ENCODE peak calls at places on chromosomes 11 and 22, in five cellular contexts. One of them, this sample, is unnamed.

GRCh38 chr11:1825039-1825740 is 9.6 kb upstream of the SYT8 start:
- DNase-seq in GM12878: no peak
- DNase-seq in A549: peak
- DNase-seq in HCT116: no peak
- DNase-seq in K562: peak
- DNase-seq in this sample: peak

GRCh38 chr22:24489011-24489410 is 6.1 kb upstream of the UPB1 start:
- DNase-seq in GM12878: no peak
- DNase-seq in A549: no peak
- DNase-seq in HCT116: no peak
- DNase-seq in K562: no peak
- DNase-seq in this sample: no peak

GRCh38 chr11:81245791-81246190 is 1487.9 kb downstream of the FAM181B start:
- DNase-seq in GM12878: no peak
- DNase-seq in A549: no peak
- DNase-seq in HCT116: no peak
- DNase-seq in K562: no peak
- DNase-seq in this sample: no peak

GRCh38 chr11:132987936-132988335 is 544.4 kb downstream of the OPCML start:
- DNase-seq in GM12878: no peak
- DNase-seq in A549: no peak
- DNase-seq in HCT116: no peak
- DNase-seq in K562: no peak
- DNase-seq in this sample: no peak

GRCh38 chr11:119586181-119586580 is 142.8 kb downstream of the NECTIN1 start:
- DNase-seq in GM12878: no peak
- DNase-seq in A549: no peak
- DNase-seq in HCT116: no peak
- DNase-seq in K562: no peak
- DNase-seq in this sample: no peak

GRCh38 chr11:85694385-85694980 is 8.5 kb upstream of the CCDC89 start:
- DNase-seq in GM12878: no peak
- DNase-seq in A549: peak
- DNase-seq in HCT116: peak
- DNase-seq in K562: peak
- DNase-seq in this sample: peak

GRCh38 chr11:27621440-27622161 is 78.7 kb downstream of the BDNF start:
- DNase-seq in GM12878: no peak
- DNase-seq in A549: no peak
- DNase-seq in HCT116: no peak
- DNase-seq in K562: no peak
- DNase-seq in this sample: no peak

GRCh38 chr22:33380789-33381530 is 322.8 kb upstream of the SYN3 start:
- DNase-seq in GM12878: peak
- DNase-seq in A549: peak
- DNase-seq in HCT116: no peak
- DNase-seq in K562: no peak
- DNase-seq in this sample: peak

GRCh38 chr11:60750911-60751310 is 5.8 kb upstream of the MS4A15 start:
- DNase-seq in GM12878: no peak
- DNase-seq in A549: no peak
- DNase-seq in HCT116: no peak
- DNase-seq in K562: no peak
- DNase-seq in this sample: no peak

GRCh38 chr11:14768789-14769188 is 123.2 kb downstream of the CYP2R1 start:
- DNase-seq in GM12878: no peak
- DNase-seq in A549: no peak
- DNase-seq in HCT116: no peak
- DNase-seq in K562: no peak
- DNase-seq in this sample: no peak

GRCh38 chr22:38273135-38273761 is 438 bp upstream of the TMEM184B start:
- DNase-seq in GM12878: no peak
- DNase-seq in A549: no peak
- DNase-seq in HCT116: no peak
- DNase-seq in K562: peak
- DNase-seq in this sample: no peak

GRCh38 chr11:112902411-112903011 is 58.7 kb upstream of the NCAM1 start:
- DNase-seq in GM12878: no peak
- DNase-seq in A549: no peak
- DNase-seq in HCT116: no peak
- DNase-seq in K562: no peak
- DNase-seq in this sample: peak

GRCh38 chr22:30574095-30574981 is at the start of gene GAL3ST1:
- DNase-seq in GM12878: no peak
- DNase-seq in A549: peak
- DNase-seq in HCT116: no peak
- DNase-seq in K562: no peak
- DNase-seq in this sample: no peak

GRCh38 chr22:36768616-36769015 is 7.3 kb downstream of the IFT27 start:
- DNase-seq in GM12878: no peak
- DNase-seq in A549: no peak
- DNase-seq in HCT116: no peak
- DNase-seq in K562: no peak
- DNase-seq in this sample: no peak

GRCh38 chr11:84714316-84714780 is 912.8 kb downstream of the DLG2 start:
- DNase-seq in GM12878: no peak
- DNase-seq in A549: peak
- DNase-seq in HCT116: peak
- DNase-seq in K562: peak
- DNase-seq in this sample: peak

GRCh38 chr22:30460147-30460546 is 11.7 kb downstream of the SEC14L3 start:
- DNase-seq in GM12878: no peak
- DNase-seq in A549: peak
- DNase-seq in HCT116: no peak
- DNase-seq in K562: no peak
- DNase-seq in this sample: no peak

GRCh38 chr22:47550524-47551437 is 788.3 kb downstream of the TBC1D22A start:
- DNase-seq in GM12878: no peak
- DNase-seq in A549: no peak
- DNase-seq in HCT116: no peak
- DNase-seq in K562: no peak
- DNase-seq in this sample: no peak

GRCh38 chr22:37121887-37122591 is 12.5 kb upstream of the TMPRSS6 start:
- DNase-seq in GM12878: peak
- DNase-seq in A549: peak
- DNase-seq in HCT116: no peak
- DNase-seq in K562: no peak
- DNase-seq in this sample: no peak

GRCh38 chr22:49551446-49551845 is 276.2 kb downstream of the BRD1 start:
- DNase-seq in GM12878: no peak
- DNase-seq in A549: no peak
- DNase-seq in HCT116: no peak
- DNase-seq in K562: no peak
- DNase-seq in this sample: no peak

GRCh38 chr11:87266751-87267150 is 229.0 kb downstream of the TMEM135 start:
- DNase-seq in GM12878: no peak
- DNase-seq in A549: no peak
- DNase-seq in HCT116: no peak
- DNase-seq in K562: peak
- DNase-seq in this sample: no peak

GRCh38 chr11:12496181-12497025 is 119.0 kb downstream of the PARVA start:
- DNase-seq in GM12878: no peak
- DNase-seq in A549: peak
- DNase-seq in HCT116: peak
- DNase-seq in K562: no peak
- DNase-seq in this sample: no peak

GRCh38 chr22:20080776-20081654 is 974 bp downstream of the DGCR8 start:
- DNase-seq in GM12878: no peak
- DNase-seq in A549: peak
- DNase-seq in HCT116: no peak
- DNase-seq in K562: peak
- DNase-seq in this sample: peak

GRCh38 chr11:129950319-129951034 is 52.2 kb downstream of the PRDM10 start:
- DNase-seq in GM12878: no peak
- DNase-seq in A549: no peak
- DNase-seq in HCT116: no peak
- DNase-seq in K562: peak
- DNase-seq in this sample: peak

GRCh38 chr22:27370281-27370680 is 431.3 kb downstream of the MN1 start:
- DNase-seq in GM12878: no peak
- DNase-seq in A549: no peak
- DNase-seq in HCT116: no peak
- DNase-seq in K562: peak
- DNase-seq in this sample: peak

GRCh38 chr11:110478410-110478809 is 48.7 kb downstream of the FDX1 start:
- DNase-seq in GM12878: no peak
- DNase-seq in A549: no peak
- DNase-seq in HCT116: no peak
- DNase-seq in K562: peak
- DNase-seq in this sample: peak
- TF ChIP-seq MAX in GM12878: no peak
- TF ChIP-seq MAX in A549: no peak
- TF ChIP-seq MAX in HCT116: no peak
- TF ChIP-seq MAX in K562: no peak
- TF ChIP-seq MAX in this sample: no peak

GRCh38 chr11:117219995-117220394 is 11.9 kb downstream of the PCSK7 start:
- DNase-seq in GM12878: no peak
- DNase-seq in A549: no peak
- DNase-seq in HCT116: no peak
- DNase-seq in K562: peak
- DNase-seq in this sample: no peak
- TF ChIP-seq MAX in GM12878: no peak
- TF ChIP-seq MAX in A549: no peak
- TF ChIP-seq MAX in HCT116: no peak
- TF ChIP-seq MAX in K562: no peak
- TF ChIP-seq MAX in this sample: no peak

DNA sequence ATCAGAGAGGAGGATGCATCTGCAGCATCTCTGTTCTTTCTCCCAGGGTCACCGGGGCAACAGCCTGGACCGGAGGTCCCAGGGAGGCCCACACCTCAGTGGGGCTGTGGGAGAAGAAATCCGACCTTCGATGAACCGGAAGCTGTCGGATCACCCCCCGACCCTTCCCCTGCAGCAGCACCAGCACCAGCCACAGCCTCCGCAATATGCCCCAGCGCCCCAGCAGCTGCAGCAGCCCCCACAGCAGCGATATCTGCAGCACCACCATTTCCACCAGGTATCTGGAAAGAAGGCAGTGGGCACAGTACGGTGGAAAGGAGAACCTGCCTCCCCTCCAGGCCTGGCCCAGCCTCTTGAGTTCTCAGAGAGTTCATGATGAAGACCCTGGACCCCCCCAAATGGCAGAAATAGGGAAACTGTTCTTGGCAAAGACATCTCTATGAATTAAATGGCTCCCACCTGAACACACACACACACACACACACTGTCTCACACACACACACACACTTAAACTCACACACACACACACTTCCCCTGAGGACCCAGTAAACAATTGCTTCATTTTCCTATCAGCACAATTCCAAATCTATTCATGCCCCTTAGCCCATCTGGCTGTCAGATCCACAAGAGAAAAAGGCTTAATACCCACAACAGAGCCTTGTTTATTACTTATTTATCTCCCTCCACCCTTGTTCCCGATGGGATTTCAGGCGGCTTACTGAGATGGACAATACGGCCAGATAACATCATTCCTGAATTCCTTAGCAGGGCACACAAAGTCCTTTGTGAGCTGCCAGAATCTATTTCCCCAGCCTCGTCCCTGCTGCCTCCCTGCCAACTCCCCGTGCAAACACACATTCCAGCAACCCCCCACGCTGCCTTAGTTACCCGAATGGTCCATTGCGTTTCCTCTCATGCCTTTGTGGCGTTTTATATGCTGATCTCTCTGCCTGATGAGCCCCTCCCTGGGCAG is 8.1 kb downstream of the TMA7B start:
- DNase-seq in GM12878: no peak
- DNase-seq in A549: no peak
- DNase-seq in HCT116: no peak
- DNase-seq in K562: no peak
- DNase-seq in this sample: no peak
- TF ChIP-seq MAX in GM12878: no peak
- TF ChIP-seq MAX in A549: no peak
- TF ChIP-seq MAX in HCT116: no peak
- TF ChIP-seq MAX in K562: no peak
- TF ChIP-seq MAX in this sample: no peak

GRCh38 chr11:34585870-34586654 is 34.8 kb upstream of the EHF start:
- DNase-seq in GM12878: peak
- DNase-seq in A549: peak
- DNase-seq in HCT116: peak
- DNase-seq in K562: peak
- DNase-seq in this sample: peak
- TF ChIP-seq MAX in GM12878: no peak
- TF ChIP-seq MAX in A549: no peak
- TF ChIP-seq MAX in HCT116: peak
- TF ChIP-seq MAX in K562: no peak
- TF ChIP-seq MAX in this sample: no peak

DNA sequence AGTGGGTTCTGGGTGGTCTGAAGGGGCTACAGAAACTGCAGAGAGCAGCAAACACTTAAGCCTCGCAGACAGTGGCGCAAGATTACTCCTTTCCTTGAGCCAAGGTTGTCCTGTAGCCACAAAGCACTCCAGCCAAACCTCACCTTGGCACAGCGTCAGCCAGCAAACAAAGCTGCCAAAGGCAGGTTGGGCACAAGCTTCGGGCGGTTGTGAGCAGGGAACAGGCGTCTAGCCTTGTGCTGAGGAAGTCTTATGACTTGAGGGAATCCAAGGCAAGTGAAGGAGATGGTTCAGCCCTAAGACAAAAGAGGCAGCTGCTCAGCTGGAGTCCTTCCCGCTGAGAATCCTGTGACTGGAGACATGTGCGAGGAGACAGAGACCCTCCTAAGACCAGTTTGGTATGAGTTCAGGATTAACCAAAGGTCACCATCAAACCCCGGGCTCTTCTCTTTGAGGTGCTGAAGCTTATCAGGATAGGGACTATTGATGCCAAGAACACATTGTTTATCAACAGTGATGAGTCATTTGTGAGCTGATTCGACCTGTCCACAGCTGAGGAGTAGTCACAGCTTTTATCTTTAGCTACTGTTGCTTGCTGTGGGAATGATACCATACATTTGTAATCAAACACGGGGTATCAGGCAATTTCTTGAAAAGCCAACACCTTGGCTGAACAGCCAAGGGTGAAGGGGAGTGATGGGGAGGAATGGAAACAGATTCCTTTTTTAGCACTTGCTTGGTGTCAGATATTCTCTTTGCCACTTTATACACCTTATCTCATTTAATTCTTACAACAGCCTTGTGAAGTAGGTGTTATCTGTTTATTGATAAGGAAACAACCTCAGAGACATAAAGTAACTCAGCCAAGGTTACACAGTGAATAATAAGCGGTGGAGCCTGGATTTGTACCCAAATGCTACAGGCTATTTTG is 4.6 kb downstream of the ADM start:
- DNase-seq in GM12878: no peak
- DNase-seq in A549: peak
- DNase-seq in HCT116: peak
- DNase-seq in K562: peak
- DNase-seq in this sample: no peak
- TF ChIP-seq MAX in GM12878: no peak
- TF ChIP-seq MAX in A549: peak
- TF ChIP-seq MAX in HCT116: no peak
- TF ChIP-seq MAX in K562: no peak
- TF ChIP-seq MAX in this sample: no peak

DNA sequence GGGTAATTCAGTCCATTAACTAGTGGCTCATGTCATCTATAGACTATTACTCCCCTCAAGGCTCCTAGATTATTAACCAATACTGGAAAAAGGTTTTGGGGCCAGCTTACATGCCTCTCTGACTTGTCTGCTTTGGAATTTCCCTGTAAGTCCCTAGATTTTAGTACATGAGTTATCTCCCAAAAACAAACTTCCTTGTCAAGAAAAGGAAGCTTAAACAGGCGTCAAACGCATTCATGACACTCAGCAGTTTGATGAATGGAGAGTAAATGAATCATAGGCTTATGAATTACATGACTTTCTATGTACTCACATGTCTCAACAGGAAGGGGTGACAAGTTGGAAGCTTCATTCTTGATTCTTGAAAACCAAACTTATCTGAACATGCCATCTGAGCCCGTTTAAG is 70.8 kb downstream of the BLID start:
- DNase-seq in GM12878: no peak
- DNase-seq in A549: peak
- DNase-seq in HCT116: no peak
- DNase-seq in K562: no peak
- DNase-seq in this sample: no peak
- TF ChIP-seq MAX in GM12878: no peak
- TF ChIP-seq MAX in A549: no peak
- TF ChIP-seq MAX in HCT116: peak
- TF ChIP-seq MAX in K562: no peak
- TF ChIP-seq MAX in this sample: no peak

This sample was measured in NB4.